ENCODE peak calls at places on chromosomes 1 and 21, in four cellular contexts. One of them, this sample, is unnamed.

GRCh38 chr21:44523567-44524181 is 16.3 kb downstream of the KRTAP10-1 start:
- DNase-seq in progenitor cell of endocrine pancreas: no peak
- DNase-seq in H54: no peak
- DNase-seq in stimulated activated CD4-positive, alpha-beta T cell treated with anti-CD3 and anti-CD28 coated beads, Interleukin-4, amount 100 ng/mL, for 4 hours: no peak
- DNase-seq in this sample: no peak

GRCh38 chr1:23801876-23802275 is 1.3 kb upstream of the GALE start:
- DNase-seq in progenitor cell of endocrine pancreas: no peak
- DNase-seq in H54: no peak
- DNase-seq in stimulated activated CD4-positive, alpha-beta T cell treated with anti-CD3 and anti-CD28 coated beads, Interleukin-4, amount 100 ng/mL, for 4 hours: no peak
- DNase-seq in this sample: no peak

GRCh38 chr1:34688358-34688757 is 66.5 kb upstream of the GJB5 start:
- DNase-seq in progenitor cell of endocrine pancreas: no peak
- DNase-seq in H54: no peak
- DNase-seq in stimulated activated CD4-positive, alpha-beta T cell treated with anti-CD3 and anti-CD28 coated beads, Interleukin-4, amount 100 ng/mL, for 4 hours: no peak
- DNase-seq in this sample: no peak

GRCh38 chr21:34807881-34808568 is 139.2 kb downstream of the CLIC6 start:
- DNase-seq in progenitor cell of endocrine pancreas: no peak
- DNase-seq in H54: peak; percentile 78
- DNase-seq in stimulated activated CD4-positive, alpha-beta T cell treated with anti-CD3 and anti-CD28 coated beads, Interleukin-4, amount 100 ng/mL, for 4 hours: peak; percentile 44
- DNase-seq in this sample: peak; percentile 48

GRCh38 chr1:152347116-152347728 is 12.6 kb downstream of the FLG2 start:
- DNase-seq in progenitor cell of endocrine pancreas: no peak
- DNase-seq in H54: no peak
- DNase-seq in stimulated activated CD4-positive, alpha-beta T cell treated with anti-CD3 and anti-CD28 coated beads, Interleukin-4, amount 100 ng/mL, for 4 hours: peak; percentile 1
- DNase-seq in this sample: no peak

GRCh38 chr1:161198206-161198876 is 513 bp downstream of the ADAMTS4 start:
- DNase-seq in progenitor cell of endocrine pancreas: peak; percentile 38
- DNase-seq in H54: no peak
- DNase-seq in stimulated activated CD4-positive, alpha-beta T cell treated with anti-CD3 and anti-CD28 coated beads, Interleukin-4, amount 100 ng/mL, for 4 hours: no peak
- DNase-seq in this sample: no peak

GRCh38 chr1:41851589-41851988 is 67.1 kb downstream of the HIVEP3 start:
- DNase-seq in progenitor cell of endocrine pancreas: no peak
- DNase-seq in H54: peak; percentile 57
- DNase-seq in stimulated activated CD4-positive, alpha-beta T cell treated with anti-CD3 and anti-CD28 coated beads, Interleukin-4, amount 100 ng/mL, for 4 hours: no peak
- DNase-seq in this sample: no peak

GRCh38 chr1:31727195-31727594 is 23.4 kb upstream of the COL16A1 start:
- DNase-seq in progenitor cell of endocrine pancreas: no peak
- DNase-seq in H54: no peak
- DNase-seq in stimulated activated CD4-positive, alpha-beta T cell treated with anti-CD3 and anti-CD28 coated beads, Interleukin-4, amount 100 ng/mL, for 4 hours: no peak
- DNase-seq in this sample: no peak

GRCh38 chr1:17070163-17070525 is 16.3 kb upstream of the SDHB start:
- DNase-seq in progenitor cell of endocrine pancreas: no peak
- DNase-seq in H54: no peak
- DNase-seq in stimulated activated CD4-positive, alpha-beta T cell treated with anti-CD3 and anti-CD28 coated beads, Interleukin-4, amount 100 ng/mL, for 4 hours: no peak
- DNase-seq in this sample: no peak

GRCh38 chr1:47951026-47951425 is 46.2 kb downstream of the TRABD2B start:
- DNase-seq in progenitor cell of endocrine pancreas: no peak
- DNase-seq in H54: no peak
- DNase-seq in stimulated activated CD4-positive, alpha-beta T cell treated with anti-CD3 and anti-CD28 coated beads, Interleukin-4, amount 100 ng/mL, for 4 hours: no peak
- DNase-seq in this sample: no peak

GRCh38 chr1:29688477-29689365 is 452.4 kb downstream of the PTPRU start:
- DNase-seq in progenitor cell of endocrine pancreas: no peak
- DNase-seq in H54: peak; percentile 39
- DNase-seq in stimulated activated CD4-positive, alpha-beta T cell treated with anti-CD3 and anti-CD28 coated beads, Interleukin-4, amount 100 ng/mL, for 4 hours: no peak
- DNase-seq in this sample: no peak

GRCh38 chr1:87712261-87712674 is 383.6 kb downstream of the LMO4 start:
- DNase-seq in progenitor cell of endocrine pancreas: no peak
- DNase-seq in H54: no peak
- DNase-seq in stimulated activated CD4-positive, alpha-beta T cell treated with anti-CD3 and anti-CD28 coated beads, Interleukin-4, amount 100 ng/mL, for 4 hours: no peak
- DNase-seq in this sample: no peak

GRCh38 chr1:200345516-200345915 is 64.3 kb downstream of the ZNF281 start:
- DNase-seq in progenitor cell of endocrine pancreas: no peak
- DNase-seq in H54: no peak
- DNase-seq in stimulated activated CD4-positive, alpha-beta T cell treated with anti-CD3 and anti-CD28 coated beads, Interleukin-4, amount 100 ng/mL, for 4 hours: no peak
- DNase-seq in this sample: no peak

GRCh38 chr1:95233321-95233736 is 681 bp upstream of the RWDD3 start:
- DNase-seq in progenitor cell of endocrine pancreas: no peak
- DNase-seq in H54: peak; percentile 18
- DNase-seq in stimulated activated CD4-positive, alpha-beta T cell treated with anti-CD3 and anti-CD28 coated beads, Interleukin-4, amount 100 ng/mL, for 4 hours: no peak
- DNase-seq in this sample: no peak

GRCh38 chr1:154448271-154448905 is 43.2 kb downstream of the IL6R start:
- DNase-seq in progenitor cell of endocrine pancreas: no peak
- DNase-seq in H54: no peak
- DNase-seq in stimulated activated CD4-positive, alpha-beta T cell treated with anti-CD3 and anti-CD28 coated beads, Interleukin-4, amount 100 ng/mL, for 4 hours: no peak
- DNase-seq in this sample: no peak

GRCh38 chr1:21623411-21623961 is 45.7 kb downstream of the RAP1GAP start:
- DNase-seq in progenitor cell of endocrine pancreas: no peak
- DNase-seq in H54: no peak
- DNase-seq in stimulated activated CD4-positive, alpha-beta T cell treated with anti-CD3 and anti-CD28 coated beads, Interleukin-4, amount 100 ng/mL, for 4 hours: no peak
- DNase-seq in this sample: no peak

GRCh38 chr1:121516279-121516967 is 331.6 kb downstream of the SRGAP2C start:
- DNase-seq in progenitor cell of endocrine pancreas: no peak
- DNase-seq in H54: no peak
- DNase-seq in stimulated activated CD4-positive, alpha-beta T cell treated with anti-CD3 and anti-CD28 coated beads, Interleukin-4, amount 100 ng/mL, for 4 hours: no peak
- DNase-seq in this sample: peak; percentile 14

GRCh38 chr1:150017206-150017750 is 6.8 kb upstream of the OTUD7B start:
- DNase-seq in progenitor cell of endocrine pancreas: no peak
- DNase-seq in H54: no peak
- DNase-seq in stimulated activated CD4-positive, alpha-beta T cell treated with anti-CD3 and anti-CD28 coated beads, Interleukin-4, amount 100 ng/mL, for 4 hours: no peak
- DNase-seq in this sample: no peak

GRCh38 chr1:164673584-164674214 is 114.7 kb downstream of the PBX1 start:
- DNase-seq in progenitor cell of endocrine pancreas: no peak
- DNase-seq in H54: peak; percentile 35
- DNase-seq in stimulated activated CD4-positive, alpha-beta T cell treated with anti-CD3 and anti-CD28 coated beads, Interleukin-4, amount 100 ng/mL, for 4 hours: no peak
- DNase-seq in this sample: no peak

GRCh38 chr1:203327684-203328457 is 22.6 kb downstream of the BTG2 start:
- DNase-seq in progenitor cell of endocrine pancreas: no peak
- DNase-seq in H54: no peak
- DNase-seq in stimulated activated CD4-positive, alpha-beta T cell treated with anti-CD3 and anti-CD28 coated beads, Interleukin-4, amount 100 ng/mL, for 4 hours: peak; percentile 44
- DNase-seq in this sample: peak; percentile 71

GRCh38 chr1:170986901-170987300 is 51.6 kb downstream of the MROH9 start:
- DNase-seq in progenitor cell of endocrine pancreas: no peak
- DNase-seq in H54: no peak
- DNase-seq in stimulated activated CD4-positive, alpha-beta T cell treated with anti-CD3 and anti-CD28 coated beads, Interleukin-4, amount 100 ng/mL, for 4 hours: no peak
- DNase-seq in this sample: no peak

GRCh38 chr1:244322181-244322580 is 129.5 kb downstream of the ADSS2 start:
- DNase-seq in progenitor cell of endocrine pancreas: no peak
- DNase-seq in H54: no peak
- DNase-seq in stimulated activated CD4-positive, alpha-beta T cell treated with anti-CD3 and anti-CD28 coated beads, Interleukin-4, amount 100 ng/mL, for 4 hours: no peak
- DNase-seq in this sample: no peak

GRCh38 chr1:116956378-116956777 is 45.2 kb upstream of the CD101 start:
- DNase-seq in progenitor cell of endocrine pancreas: no peak
- DNase-seq in H54: no peak
- DNase-seq in stimulated activated CD4-positive, alpha-beta T cell treated with anti-CD3 and anti-CD28 coated beads, Interleukin-4, amount 100 ng/mL, for 4 hours: no peak
- DNase-seq in this sample: no peak

GRCh38 chr1:89938171-89939055 is 56.5 kb upstream of the ZNF326 start:
- DNase-seq in progenitor cell of endocrine pancreas: no peak
- DNase-seq in H54: no peak
- DNase-seq in stimulated activated CD4-positive, alpha-beta T cell treated with anti-CD3 and anti-CD28 coated beads, Interleukin-4, amount 100 ng/mL, for 4 hours: no peak
- DNase-seq in this sample: no peak

GRCh38 chr1:203048555-203049051 is 22.3 kb downstream of the PPFIA4 start:
- DNase-seq in progenitor cell of endocrine pancreas: peak; percentile 36
- DNase-seq in H54: no peak
- DNase-seq in stimulated activated CD4-positive, alpha-beta T cell treated with anti-CD3 and anti-CD28 coated beads, Interleukin-4, amount 100 ng/mL, for 4 hours: no peak
- DNase-seq in this sample: no peak

GRCh38 chr1:211017066-211017691 is 116.8 kb downstream of the KCNH1 start:
- DNase-seq in progenitor cell of endocrine pancreas: no peak
- DNase-seq in H54: no peak
- DNase-seq in stimulated activated CD4-positive, alpha-beta T cell treated with anti-CD3 and anti-CD28 coated beads, Interleukin-4, amount 100 ng/mL, for 4 hours: no peak
- DNase-seq in this sample: no peak

GRCh38 chr1:19661721-19662228 is 2.9 kb upstream of the HTR6 start:
- DNase-seq in progenitor cell of endocrine pancreas: no peak
- DNase-seq in H54: no peak
- DNase-seq in stimulated activated CD4-positive, alpha-beta T cell treated with anti-CD3 and anti-CD28 coated beads, Interleukin-4, amount 100 ng/mL, for 4 hours: no peak
- DNase-seq in this sample: peak; percentile 15

GRCh38 chr1:106555571-106555970 is 500.9 kb upstream of the PRMT6 start:
- DNase-seq in progenitor cell of endocrine pancreas: no peak
- DNase-seq in H54: no peak
- DNase-seq in stimulated activated CD4-positive, alpha-beta T cell treated with anti-CD3 and anti-CD28 coated beads, Interleukin-4, amount 100 ng/mL, for 4 hours: no peak
- DNase-seq in this sample: no peak

GRCh38 chr21:35015435-35016024 is 33.6 kb downstream of the RUNX1 start:
- DNase-seq in progenitor cell of endocrine pancreas: no peak
- DNase-seq in H54: no peak
- DNase-seq in stimulated activated CD4-positive, alpha-beta T cell treated with anti-CD3 and anti-CD28 coated beads, Interleukin-4, amount 100 ng/mL, for 4 hours: no peak
- DNase-seq in this sample: no peak

GRCh38 chr1:234841710-234842231 is 231.8 kb upstream of the IRF2BP2 start:
- DNase-seq in progenitor cell of endocrine pancreas: no peak
- DNase-seq in H54: no peak
- DNase-seq in stimulated activated CD4-positive, alpha-beta T cell treated with anti-CD3 and anti-CD28 coated beads, Interleukin-4, amount 100 ng/mL, for 4 hours: no peak
- DNase-seq in this sample: no peak

GRCh38 chr1:53362851-53363642 is 35.2 kb upstream of the LRP8 start:
- DNase-seq in progenitor cell of endocrine pancreas: no peak
- DNase-seq in H54: no peak
- DNase-seq in stimulated activated CD4-positive, alpha-beta T cell treated with anti-CD3 and anti-CD28 coated beads, Interleukin-4, amount 100 ng/mL, for 4 hours: no peak
- DNase-seq in this sample: no peak

GRCh38 chr1:203306970-203307541 is 1.7 kb downstream of the BTG2 start:
- DNase-seq in progenitor cell of endocrine pancreas: no peak
- DNase-seq in H54: no peak
- DNase-seq in stimulated activated CD4-positive, alpha-beta T cell treated with anti-CD3 and anti-CD28 coated beads, Interleukin-4, amount 100 ng/mL, for 4 hours: peak; percentile 57
- DNase-seq in this sample: no peak

GRCh38 chr1:23589506-23589872 is 30.2 kb upstream of the ID3 start:
- DNase-seq in progenitor cell of endocrine pancreas: no peak
- DNase-seq in H54: no peak
- DNase-seq in stimulated activated CD4-positive, alpha-beta T cell treated with anti-CD3 and anti-CD28 coated beads, Interleukin-4, amount 100 ng/mL, for 4 hours: no peak
- DNase-seq in this sample: no peak

GRCh38 chr1:201008666-201009360 is 14.7 kb downstream of the KIF21B start:
- DNase-seq in progenitor cell of endocrine pancreas: no peak
- DNase-seq in H54: no peak
- DNase-seq in stimulated activated CD4-positive, alpha-beta T cell treated with anti-CD3 and anti-CD28 coated beads, Interleukin-4, amount 100 ng/mL, for 4 hours: no peak
- DNase-seq in this sample: no peak

GRCh38 chr1:115041654-115042053 is 12.0 kb downstream of the TSHB start:
- DNase-seq in progenitor cell of endocrine pancreas: no peak
- DNase-seq in H54: no peak
- DNase-seq in stimulated activated CD4-positive, alpha-beta T cell treated with anti-CD3 and anti-CD28 coated beads, Interleukin-4, amount 100 ng/mL, for 4 hours: no peak
- DNase-seq in this sample: no peak

GRCh38 chr1:39760074-39761008 is 10.8 kb downstream of the OXCT2 start:
- DNase-seq in progenitor cell of endocrine pancreas: no peak
- DNase-seq in H54: no peak
- DNase-seq in stimulated activated CD4-positive, alpha-beta T cell treated with anti-CD3 and anti-CD28 coated beads, Interleukin-4, amount 100 ng/mL, for 4 hours: no peak
- DNase-seq in this sample: no peak

This sample was measured in effector memory CD4-positive, alpha-beta T cell.